ENCODE peak calls at places on chromosomes 6 and 20, in seven cellular contexts. L is glutamatergic neuron, I is nephron progenitor cell, T is lower leg skin, Y is psoas muscle, F is endothelial cell, Z is fibroblast of pulmonary artery. W is an unnamed sample.
A peak's percentile ranks its signal among the peaks of the same experiment; 100 is the strongest.

GRCh38 chr6:41785689-41786450 is 1.6 kb upstream of the TOMM6 start:
- DNase-seq in L (no peak), I (no peak), T (no peak), Y (peak; percentile 31), F (no peak), Z (peak; percentile 29), W (no peak)

GRCh38 chr20:59749293-59749680 is 144.9 kb downstream of the PHACTR3 start:
- DNase-seq in L (no peak), I (no peak), T (no peak), Y (peak; percentile 32), F (no peak), Z (peak; percentile 16), W (no peak)

GRCh38 chr6:39876826-39877225 is 57.4 kb downstream of the MOCS1 start:
- DNase-seq in L (no peak), I (no peak), T (no peak), Y (no peak), F (no peak), Z (no peak), W (no peak)

GRCh38 chr20:37881601-37882343 is 21.2 kb upstream of the VSTM2L start:
- DNase-seq in L (no peak), I (no peak), T (no peak), Y (no peak), F (no peak), Z (no peak), W (no peak)

GRCh38 chr6:167255918-167256553 is 35.1 kb upstream of the UNC93A start:
- DNase-seq in L (no peak), I (no peak), T (no peak), Y (no peak), F (no peak), Z (no peak), W (no peak)

GRCh38 chr6:13470240-13471140 is 16.9 kb downstream of the GFOD1 start:
- DNase-seq in L (peak; percentile 56), I (no peak), T (no peak), Y (no peak), F (no peak), Z (no peak), W (no peak)

GRCh38 chr6:53336070-53336469 is 12.7 kb downstream of the ELOVL5 start:
- DNase-seq in L (no peak), I (no peak), T (no peak), Y (no peak), F (no peak), Z (no peak), W (no peak)

GRCh38 chr20:20487811-20488210 is 119.9 kb downstream of the INSM1 start:
- DNase-seq in L (no peak), I (no peak), T (no peak), Y (no peak), F (no peak), Z (no peak), W (peak; percentile 13)

GRCh38 chr6:7268362-7269310 is 44.4 kb downstream of the SSR1 start:
- DNase-seq in L (no peak), I (no peak), T (no peak), Y (no peak), F (no peak), Z (no peak), W (no peak)

GRCh38 chr6:137811912-137812553 is 55.0 kb upstream of the TNFAIP3 start:
- DNase-seq in L (no peak), I (no peak), T (no peak), Y (no peak), F (no peak), Z (no peak), W (no peak)

GRCh38 chr20:64070244-64070993 is 7.4 kb downstream of the TCEA2 start:
- DNase-seq in L (no peak), I (no peak), T (no peak), Y (no peak), F (no peak), Z (no peak), W (no peak)

GRCh38 chr20:44646023-44646640 is 5.4 kb downstream of the ADA start:
- DNase-seq in L (no peak), I (no peak), T (no peak), Y (no peak), F (no peak), Z (peak; percentile 49), W (no peak)

GRCh38 chr6:122144229-122144628 is 255.2 kb upstream of the HSF2 start:
- DNase-seq in L (no peak), I (no peak), T (no peak), Y (no peak), F (no peak), Z (no peak), W (no peak)

DNA sequence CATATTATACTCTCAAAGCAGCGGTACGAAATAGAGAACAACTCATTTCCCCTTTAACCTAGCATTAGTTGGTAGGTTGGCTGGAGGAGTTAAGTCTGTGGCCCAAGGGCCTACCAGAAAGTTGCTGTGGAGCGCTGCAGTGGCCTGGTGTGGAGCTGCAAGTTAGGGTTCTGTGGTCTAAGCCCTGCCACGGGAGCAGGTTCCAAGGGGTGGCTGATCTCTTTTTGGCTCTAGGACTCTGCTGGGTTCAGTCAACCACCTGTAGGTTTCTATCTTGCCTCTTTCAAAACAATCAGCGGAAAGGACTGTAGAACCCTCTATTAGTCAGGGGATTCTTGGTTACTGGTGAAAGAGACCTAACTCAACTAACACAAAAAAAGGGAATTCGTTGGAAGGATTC is 54.5 kb upstream of the TULP4 start:
- DNase-seq in L (no peak), I (no peak), T (no peak), Y (no peak), F (no peak), Z (no peak), W (no peak)
- TF ChIP-seq CTCF in L (no peak), I (no peak), T (no peak), Y (no peak), F (no peak), Z (no peak), W (no peak)

GRCh38 chr6:30075094-30075986 is at the start of gene RNF39:
- DNase-seq in L (peak; percentile 64), I (peak; percentile 50), T (peak; percentile 65), Y (no peak), F (no peak), Z (no peak), W (no peak)
- TF ChIP-seq CTCF in L (peak; percentile 47), I (peak; percentile 24), T (no peak), Y (peak; percentile 10), F (peak; percentile 50), Z (peak; percentile 29), W (peak; percentile 57)

GRCh38 chr6:72084992-72085569 is 198.7 kb downstream of the RIMS1 start:
- DNase-seq in L (no peak), I (no peak), T (no peak), Y (no peak), F (no peak), Z (peak; percentile 44), W (peak; percentile 14)
- TF ChIP-seq CTCF in L (peak; percentile 72), I (peak; percentile 64), T (no peak), Y (peak; percentile 48), F (peak; percentile 81), Z (peak; percentile 41), W (peak; percentile 42)

GRCh38 chr6:170279977-170280688 is 10.7 kb downstream of the DLL1 start:
- DNase-seq in L (no peak), I (peak; percentile 62), T (no peak), Y (peak; percentile 76), F (no peak), Z (no peak), W (peak; percentile 42)
- TF ChIP-seq CTCF in L (no peak), I (no peak), T (no peak), Y (no peak), F (no peak), Z (no peak), W (no peak)

GRCh38 chr20:47506850-47507249 is 5.2 kb downstream of the NCOA3 start:
- DNase-seq in L (no peak), I (no peak), T (no peak), Y (no peak), F (no peak), Z (no peak), W (no peak)

GRCh38 chr20:47506335-47506734 is 4.6 kb downstream of the NCOA3 start:
- DNase-seq in L (no peak), I (no peak), T (no peak), Y (no peak), F (no peak), Z (no peak), W (no peak)

GRCh38 chr20:47509685-47510084 is 8.0 kb downstream of the NCOA3 start:
- DNase-seq in L (no peak), I (no peak), T (no peak), Y (no peak), F (no peak), Z (no peak), W (no peak)

GRCh38 chr20:47509104-47509661 is 7.5 kb downstream of the NCOA3 start:
- DNase-seq in L (no peak), I (no peak), T (no peak), Y (no peak), F (no peak), Z (no peak), W (no peak)

GRCh38 chr20:47508228-47508752 is 6.6 kb downstream of the NCOA3 start:
- DNase-seq in L (no peak), I (no peak), T (no peak), Y (no peak), F (no peak), Z (no peak), W (no peak)
- TF ChIP-seq CTCF in L (no peak), I (no peak), T (no peak), Y (no peak), F (no peak), Z (no peak), W (no peak)

DNA sequence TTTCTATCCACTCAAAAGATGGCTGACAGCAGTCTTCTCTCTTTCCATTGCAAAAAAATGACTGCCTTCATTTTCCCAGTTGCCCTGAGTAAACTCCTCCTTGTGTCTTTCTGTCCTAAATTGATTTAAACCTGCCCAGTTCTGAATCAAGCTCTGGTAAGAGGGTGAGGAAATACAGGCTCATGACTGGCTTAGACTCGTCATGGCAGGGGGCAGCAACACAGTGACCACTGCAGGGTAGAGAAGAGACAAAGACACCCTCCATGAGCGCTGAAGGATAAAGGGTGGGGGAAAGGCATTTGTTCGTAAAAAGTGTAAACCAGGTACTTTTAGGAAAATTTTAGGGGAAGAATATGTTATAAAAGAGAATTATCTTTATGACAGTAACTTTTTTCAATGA is 738.2 kb upstream of the FLRT3 start:
- DNase-seq in L (no peak), I (no peak), T (no peak), Y (no peak), F (no peak), Z (no peak), W (no peak)
- TF ChIP-seq CTCF in L (no peak), I (no peak), T (no peak), Y (no peak), F (no peak), Z (no peak), W (no peak)

GRCh38 chr6:142702501-142703460 is 242.2 kb downstream of the HIVEP2 start:
- DNase-seq in L (no peak), I (no peak), T (peak; percentile 53), Y (peak; percentile 29), F (peak; percentile 17), Z (peak; percentile 16), W (no peak)
- TF ChIP-seq CTCF in L (no peak), I (no peak), T (no peak), Y (no peak), F (no peak), Z (no peak), W (no peak)

GRCh38 chr20:39676857-39677351 is 714.8 kb downstream of the DHX35 start:
- DNase-seq in L (no peak), I (no peak), T (no peak), Y (no peak), F (no peak), Z (peak; percentile 8), W (peak; percentile 47)
- TF ChIP-seq CTCF in L (no peak), I (peak; percentile 9), T (no peak), Y (no peak), F (peak; percentile 12), Z (peak; percentile 19), W (peak; percentile 50)

GRCh38 chr6:37122861-37123260 is 47.1 kb upstream of the PIM1 start:
- DNase-seq in L (no peak), I (no peak), T (no peak), Y (no peak), F (no peak), Z (no peak), W (no peak)
- TF ChIP-seq CTCF in L (no peak), I (no peak), T (no peak), Y (no peak), F (no peak), Z (no peak), W (no peak)